ENCODE peak calls at places on chromosomes 5 and 9, in seven cellular contexts. W is sigmoid colon, N is Ammon's horn, M is HEK293T, B is mesenchymal stem cell, O is uterus, S is amygdala. F is an unnamed sample.

GRCh38 chr9:20083417-20083816 is 294.6 kb upstream of the SLC24A2 start:
- DNase-seq in N (no peak), S (no peak), W (no peak), O (no peak), M (no peak), B (no peak), F (no peak)

GRCh38 chr5:176733586-176734262 is 76.6 kb upstream of the UNC5A start:
- DNase-seq in M (no peak), S (no peak), N (no peak), O (no peak), W (peak), B (no peak), F (peak)

GRCh38 chr5:82894754-82895153 is 182.4 kb downstream of the TMEM167A start:
- DNase-seq in N (peak), O (no peak), B (no peak), S (no peak), M (no peak), W (no peak), F (no peak)

GRCh38 chr5:181100121-181101015 is 30.6 kb downstream of the OR2V1 start:
- DNase-seq in B (no peak), S (no peak), O (no peak), W (no peak), N (no peak), M (no peak), F (peak)

GRCh38 chr9:91483189-91483691 is 59.6 kb upstream of the NFIL3 start:
- DNase-seq in W (no peak), B (peak), O (no peak), M (no peak), N (peak), S (no peak), F (no peak)

GRCh38 chr9:129887210-129888084 is 52.2 kb downstream of the USP20 start:
- DNase-seq in M (no peak), W (no peak), B (peak), S (no peak), N (no peak), O (peak), F (no peak)

GRCh38 chr5:178201927-178202235 is 2.5 kb upstream of the HNRNPAB start:
- DNase-seq in M (no peak), B (no peak), O (no peak), W (peak), N (no peak), S (no peak), F (no peak)

GRCh38 chr9:72396247-72397091 is 31.5 kb upstream of the ZFAND5 start:
- DNase-seq in W (no peak), M (no peak), N (no peak), B (peak), O (peak), S (no peak), F (no peak)

GRCh38 chr5:108146222-108146621 is 235.7 kb downstream of the FBXL17 start:
- DNase-seq in W (no peak), S (no peak), N (no peak), M (no peak), B (no peak), O (no peak), F (no peak)

GRCh38 chr9:38022995-38023394 is 46.0 kb downstream of the SHB start:
- DNase-seq in M (no peak), S (peak), N (peak), B (no peak), O (no peak), W (no peak), F (no peak)

F was measured in mesenteric fat pad.